ENCODE peak calls at places on chromosomes 16 and 17, in six cellular contexts. M is endothelial cell of umbilical vein, S is amygdala, Z is nucleus accumbens, P is cardiac muscle cell, A is NCI-H1436. L is an unnamed sample.

GRCh38 chr17:82287849-82288601 is 14.5 kb upstream of the CSNK1D start:
- DNase-seq in A (peak; percentile 92), Z (no peak), S (no peak), P (peak; percentile 89), M (peak; percentile 73), L (no peak)

GRCh38 chr17:7258731-7259554 is 3.3 kb downstream of the CLDN7 start:
- DNase-seq in Z (no peak), P (peak; percentile 63), M (no peak), S (no peak), A (no peak), L (no peak)

GRCh38 chr17:15343749-15344148 is 2.4 kb upstream of the TEKT3 start:
- DNase-seq in A (no peak), P (peak; percentile 46), S (no peak), M (no peak), Z (no peak), L (no peak)

GRCh38 chr16:85348921-85349334 is 236.7 kb upstream of the CIBAR2 start:
- DNase-seq in A (peak; percentile 43), Z (no peak), P (no peak), S (no peak), M (no peak), L (no peak)

GRCh38 chr17:14688134-14688533 is 387.3 kb downstream of the HS3ST3B1 start:
- DNase-seq in P (no peak), S (no peak), M (no peak), A (no peak), Z (no peak), L (no peak)

GRCh38 chr16:54051821-54052220 is 234.8 kb downstream of the IRX3 start:
- DNase-seq in P (no peak), S (no peak), Z (no peak), A (no peak), M (no peak), L (no peak)

GRCh38 chr17:66200685-66201092 is 8.8 kb upstream of the CEP112 start:
- DNase-seq in M (peak; percentile 79), A (peak; percentile 76), P (peak; percentile 85), Z (peak; percentile 21), S (peak; percentile 5), L (peak; percentile 0)

GRCh38 chr16:19527161-19527560 is 3.4 kb downstream of the CCP110 start:
- DNase-seq in Z (no peak), S (no peak), P (no peak), M (no peak), A (no peak), L (no peak)

GRCh38 chr17:65183736-65184135 is 46.6 kb downstream of the RGS9 start:
- DNase-seq in A (no peak), S (no peak), M (peak; percentile 51), Z (no peak), P (peak; percentile 71), L (no peak)

GRCh38 chr16:83781-84615 is 6.0 kb downstream of the MPG start:
- DNase-seq in S (no peak), P (peak; percentile 54), M (peak; percentile 64), A (no peak), Z (no peak), L (no peak)

GRCh38 chr17:1880851-1881630 is 51.2 kb downstream of the RPA1 start:
- DNase-seq in M (no peak), Z (no peak), A (no peak), S (peak; percentile 51), P (peak; percentile 29), L (no peak)

GRCh38 chr17:14121952-14122351 is 52.6 kb downstream of the COX10 start:
- DNase-seq in S (no peak), A (no peak), P (no peak), M (peak; percentile 23), Z (no peak), L (no peak)

GRCh38 chr17:40124279-40125141 is 2.7 kb downstream of the MSL1 start:
- DNase-seq in A (no peak), S (peak; percentile 18), M (peak; percentile 34), Z (peak; percentile 12), P (peak; percentile 53), L (no peak)

GRCh38 chr17:11969565-11969964 is 27.7 kb downstream of the ZNF18 start:
- DNase-seq in M (no peak), P (no peak), Z (no peak), A (no peak), S (no peak), L (no peak)

GRCh38 chr17:81402530-81402941 is 7.3 kb downstream of the BAHCC1 start:
- DNase-seq in S (no peak), Z (no peak), M (no peak), P (no peak), A (no peak), L (no peak)

GRCh38 chr16:4067262-4068001 is 48.8 kb downstream of the ADCY9 start:
- DNase-seq in P (no peak), Z (no peak), S (no peak), A (no peak), M (no peak), L (no peak)

GRCh38 chr16:19809121-19809635 is 75.5 kb downstream of the GPRC5B start:
- DNase-seq in A (no peak), Z (no peak), M (no peak), P (peak; percentile 20), S (no peak), L (no peak)

GRCh38 chr16:86961133-86961720 is 356.0 kb downstream of the C16orf95 start:
- DNase-seq in P (peak; percentile 51), Z (no peak), S (peak; percentile 16), A (no peak), M (no peak), L (no peak)

GRCh38 chr16:89924298-89924924 is 1.3 kb downstream of the TUBB3 start:
- DNase-seq in M (peak; percentile 16), Z (peak; percentile 38), S (peak; percentile 56), P (peak; percentile 54), A (peak; percentile 42), L (no peak)

GRCh38 chr17:2547176-2547575 is 35.5 kb upstream of the METTL16 start:
- DNase-seq in Z (no peak), P (peak; percentile 73), S (no peak), M (no peak), A (no peak), L (no peak)

GRCh38 chr17:30992551-30992950 is 21.7 kb downstream of the RNF135 start:
- DNase-seq in P (no peak), S (no peak), Z (no peak), A (no peak), M (no peak), L (no peak)

GRCh38 chr17:17691468-17692263 is 10.4 kb downstream of the RAI1 start:
- DNase-seq in Z (no peak), S (no peak), P (no peak), M (peak; percentile 46), A (no peak), L (no peak)

GRCh38 chr17:55734128-55734781 is 11.6 kb upstream of the TMEM100 start:
- DNase-seq in M (peak; percentile 10), A (no peak), S (no peak), P (peak; percentile 24), Z (no peak), L (no peak)

GRCh38 chr17:21189361-21189760 is 24.6 kb downstream of the TMEM11 start:
- DNase-seq in S (no peak), M (no peak), P (no peak), A (no peak), Z (no peak), L (no peak)

L was measured in caudate nucleus.